ENCODE peak calls at places on chromosomes 1 and 21, in ten cellular contexts. One of them, this sample, is unnamed.
A peak's percentile ranks its signal among the peaks of the same experiment; 100 is the strongest.

GRCh38 chr21:46110499-46111192 is 12.7 kb downstream of the COL6A2 start:
- DNase-seq in IMR-90: no peak
- DNase-seq in adrenal gland: no peak
- DNase-seq in astrocyte of the spinal cord: no peak
- DNase-seq in OCI-LY7: no peak
- DNase-seq in A549: no peak
- DNase-seq in HepG2: no peak
- DNase-seq in neural crest cell: no peak
- DNase-seq in AG04450: no peak
- DNase-seq in omental fat pad: peak; percentile 14
- DNase-seq in this sample: peak; percentile 2

GRCh38 chr1:67294836-67295622 is 12.6 kb upstream of the IL12RB2 start:
- DNase-seq in neural crest cell: no peak
- DNase-seq in astrocyte of the spinal cord: no peak
- DNase-seq in adrenal gland: no peak
- DNase-seq in AG04450: no peak
- DNase-seq in OCI-LY7: no peak
- DNase-seq in HepG2: no peak
- DNase-seq in IMR-90: no peak
- DNase-seq in omental fat pad: no peak
- DNase-seq in A549: no peak
- DNase-seq in this sample: no peak

GRCh38 chr1:90727917-90728655 is 11.0 kb upstream of the BARHL2 start:
- DNase-seq in neural crest cell: no peak
- DNase-seq in AG04450: no peak
- DNase-seq in OCI-LY7: no peak
- DNase-seq in astrocyte of the spinal cord: no peak
- DNase-seq in adrenal gland: no peak
- DNase-seq in A549: no peak
- DNase-seq in IMR-90: no peak
- DNase-seq in omental fat pad: no peak
- DNase-seq in HepG2: no peak
- DNase-seq in this sample: no peak

GRCh38 chr1:146021046-146021445 is 489 bp downstream of the HJV start:
- DNase-seq in IMR-90: no peak
- DNase-seq in astrocyte of the spinal cord: no peak
- DNase-seq in neural crest cell: no peak
- DNase-seq in adrenal gland: no peak
- DNase-seq in OCI-LY7: no peak
- DNase-seq in AG04450: no peak
- DNase-seq in A549: no peak
- DNase-seq in omental fat pad: no peak
- DNase-seq in HepG2: no peak
- DNase-seq in this sample: no peak

GRCh38 chr1:160205242-160205973 is at the start of gene PEA15:
- DNase-seq in OCI-LY7: peak; percentile 77
- DNase-seq in A549: peak; percentile 87
- DNase-seq in omental fat pad: no peak
- DNase-seq in astrocyte of the spinal cord: peak; percentile 67
- DNase-seq in AG04450: no peak
- DNase-seq in adrenal gland: peak; percentile 71
- DNase-seq in IMR-90: peak; percentile 35
- DNase-seq in HepG2: no peak
- DNase-seq in neural crest cell: peak; percentile 59
- DNase-seq in this sample: peak; percentile 76

GRCh38 chr1:242449211-242449610 is 75.3 kb downstream of the PLD5 start:
- DNase-seq in A549: no peak
- DNase-seq in HepG2: no peak
- DNase-seq in adrenal gland: no peak
- DNase-seq in AG04450: no peak
- DNase-seq in IMR-90: no peak
- DNase-seq in astrocyte of the spinal cord: no peak
- DNase-seq in neural crest cell: no peak
- DNase-seq in omental fat pad: no peak
- DNase-seq in OCI-LY7: no peak
- DNase-seq in this sample: no peak

GRCh38 chr1:144551107-144551542 is 41.6 kb upstream of the PPIAL4F start:
- DNase-seq in adrenal gland: no peak
- DNase-seq in IMR-90: no peak
- DNase-seq in AG04450: no peak
- DNase-seq in astrocyte of the spinal cord: no peak
- DNase-seq in OCI-LY7: no peak
- DNase-seq in HepG2: no peak
- DNase-seq in omental fat pad: no peak
- DNase-seq in A549: no peak
- DNase-seq in neural crest cell: no peak
- DNase-seq in this sample: no peak

GRCh38 chr1:174433451-174433850 is 14.3 kb upstream of the GPR52 start:
- DNase-seq in HepG2: no peak
- DNase-seq in A549: no peak
- DNase-seq in astrocyte of the spinal cord: peak; percentile 54
- DNase-seq in omental fat pad: no peak
- DNase-seq in adrenal gland: no peak
- DNase-seq in IMR-90: peak; percentile 89
- DNase-seq in neural crest cell: no peak
- DNase-seq in AG04450: peak; percentile 66
- DNase-seq in OCI-LY7: no peak
- DNase-seq in this sample: no peak

GRCh38 chr1:162696286-162696862 is 64.1 kb downstream of the DDR2 start:
- DNase-seq in adrenal gland: peak; percentile 74
- DNase-seq in neural crest cell: peak; percentile 52
- DNase-seq in AG04450: peak; percentile 75
- DNase-seq in astrocyte of the spinal cord: peak; percentile 89
- DNase-seq in OCI-LY7: no peak
- DNase-seq in IMR-90: peak; percentile 93
- DNase-seq in HepG2: peak; percentile 72
- DNase-seq in omental fat pad: no peak
- DNase-seq in A549: no peak
- DNase-seq in this sample: peak; percentile 59

DNA sequence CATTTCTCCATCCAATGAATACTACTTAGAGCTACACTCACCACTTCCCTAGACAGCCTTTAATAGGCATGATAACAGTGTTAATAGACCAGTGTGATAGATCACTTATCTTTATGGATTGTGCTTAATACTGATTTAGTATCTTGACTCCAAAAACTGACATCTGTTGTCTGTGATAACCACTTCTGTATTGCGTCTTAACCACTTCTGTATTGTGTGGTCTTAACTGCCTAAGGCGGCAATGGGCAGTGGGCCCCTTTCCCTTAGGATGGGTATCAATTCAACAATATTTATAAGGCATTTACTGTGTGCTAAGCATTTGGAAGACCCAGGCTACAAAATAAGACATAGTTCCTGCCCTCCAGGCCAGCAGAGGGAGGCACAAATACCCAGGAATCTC is 32.0 kb upstream of the RCAN3 start:
- DNase-seq in OCI-LY7: no peak
- DNase-seq in omental fat pad: no peak
- DNase-seq in adrenal gland: no peak
- DNase-seq in A549: no peak
- DNase-seq in IMR-90: no peak
- DNase-seq in neural crest cell: no peak
- DNase-seq in HepG2: no peak
- DNase-seq in AG04450: no peak
- DNase-seq in astrocyte of the spinal cord: no peak
- DNase-seq in this sample: no peak
- TF ChIP-seq CTCF in OCI-LY7: no peak
- TF ChIP-seq CTCF in omental fat pad: no peak
- TF ChIP-seq CTCF in adrenal gland: no peak
- TF ChIP-seq CTCF in A549: no peak
- TF ChIP-seq CTCF in IMR-90: no peak
- TF ChIP-seq CTCF in neural crest cell: no peak
- TF ChIP-seq CTCF in HepG2: no peak
- TF ChIP-seq CTCF in AG04450: no peak
- TF ChIP-seq CTCF in astrocyte of the spinal cord: no peak
- TF ChIP-seq CTCF in this sample: no peak

GRCh38 chr1:227437495-227438008 is 119.3 kb upstream of the CDC42BPA start:
- DNase-seq in astrocyte of the spinal cord: peak; percentile 68
- DNase-seq in OCI-LY7: peak; percentile 3
- DNase-seq in AG04450: no peak
- DNase-seq in neural crest cell: no peak
- DNase-seq in HepG2: peak; percentile 25
- DNase-seq in A549: peak; percentile 87
- DNase-seq in IMR-90: peak; percentile 68
- DNase-seq in adrenal gland: peak; percentile 15
- DNase-seq in omental fat pad: no peak
- DNase-seq in this sample: no peak
- TF ChIP-seq CTCF in astrocyte of the spinal cord: peak; percentile 29
- TF ChIP-seq CTCF in OCI-LY7: peak; percentile 51
- TF ChIP-seq CTCF in AG04450: peak; percentile 53
- TF ChIP-seq CTCF in neural crest cell: peak; percentile 60
- TF ChIP-seq CTCF in HepG2: peak; percentile 65
- TF ChIP-seq CTCF in A549: peak; percentile 92
- TF ChIP-seq CTCF in IMR-90: peak; percentile 73
- TF ChIP-seq CTCF in adrenal gland: peak; percentile 56
- TF ChIP-seq CTCF in omental fat pad: no peak
- TF ChIP-seq CTCF in this sample: no peak

GRCh38 chr1:228697209-228698016 is 37.9 kb upstream of the RHOU start:
- DNase-seq in AG04450: no peak
- DNase-seq in IMR-90: peak; percentile 31
- DNase-seq in neural crest cell: no peak
- DNase-seq in OCI-LY7: no peak
- DNase-seq in omental fat pad: peak; percentile 66
- DNase-seq in A549: no peak
- DNase-seq in HepG2: peak; percentile 60
- DNase-seq in adrenal gland: peak; percentile 72
- DNase-seq in astrocyte of the spinal cord: peak; percentile 22
- DNase-seq in this sample: no peak

GRCh38 chr1:228687562-228687961 is 47.7 kb upstream of the RHOU start:
- DNase-seq in OCI-LY7: no peak
- DNase-seq in astrocyte of the spinal cord: no peak
- DNase-seq in IMR-90: no peak
- DNase-seq in neural crest cell: no peak
- DNase-seq in adrenal gland: no peak
- DNase-seq in AG04450: no peak
- DNase-seq in HepG2: no peak
- DNase-seq in A549: no peak
- DNase-seq in omental fat pad: no peak
- DNase-seq in this sample: no peak

GRCh38 chr1:228695015-228695955 is 40.0 kb upstream of the RHOU start:
- DNase-seq in neural crest cell: no peak
- DNase-seq in astrocyte of the spinal cord: no peak
- DNase-seq in AG04450: no peak
- DNase-seq in adrenal gland: no peak
- DNase-seq in A549: no peak
- DNase-seq in OCI-LY7: no peak
- DNase-seq in IMR-90: no peak
- DNase-seq in HepG2: peak; percentile 8
- DNase-seq in omental fat pad: no peak
- DNase-seq in this sample: no peak

GRCh38 chr1:228689255-228689654 is 46.0 kb upstream of the RHOU start:
- DNase-seq in A549: no peak
- DNase-seq in astrocyte of the spinal cord: no peak
- DNase-seq in HepG2: no peak
- DNase-seq in neural crest cell: no peak
- DNase-seq in IMR-90: no peak
- DNase-seq in adrenal gland: no peak
- DNase-seq in omental fat pad: no peak
- DNase-seq in AG04450: no peak
- DNase-seq in OCI-LY7: no peak
- DNase-seq in this sample: no peak

DNA sequence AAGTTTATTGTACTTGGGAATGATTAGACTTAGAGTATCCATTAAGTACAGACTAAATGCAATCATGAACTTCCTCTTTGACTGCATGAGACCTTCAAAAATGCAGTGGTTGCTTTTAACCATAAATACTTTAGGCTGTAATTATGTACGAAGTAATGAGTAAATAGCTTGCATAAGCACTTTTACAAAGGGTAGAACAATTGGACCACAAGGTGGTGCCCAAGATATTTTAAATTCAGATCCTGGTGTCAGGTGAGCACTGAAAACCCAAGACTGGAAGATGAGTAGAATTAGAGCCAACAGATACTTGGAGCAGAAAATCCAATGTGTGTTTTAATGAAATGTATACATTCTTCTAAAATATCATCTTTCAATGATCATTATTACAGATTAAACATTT is 43.4 kb upstream of the RHOU start:
- DNase-seq in HepG2: peak; percentile 72
- DNase-seq in omental fat pad: no peak
- DNase-seq in A549: peak; percentile 72
- DNase-seq in neural crest cell: no peak
- DNase-seq in adrenal gland: peak; percentile 48
- DNase-seq in AG04450: no peak
- DNase-seq in OCI-LY7: peak; percentile 38
- DNase-seq in IMR-90: peak; percentile 33
- DNase-seq in astrocyte of the spinal cord: peak; percentile 47
- DNase-seq in this sample: peak; percentile 16
- TF ChIP-seq CTCF in HepG2: peak; percentile 60
- TF ChIP-seq CTCF in omental fat pad: no peak
- TF ChIP-seq CTCF in A549: peak; percentile 77
- TF ChIP-seq CTCF in neural crest cell: peak; percentile 69
- TF ChIP-seq CTCF in adrenal gland: peak; percentile 52
- TF ChIP-seq CTCF in AG04450: peak; percentile 40
- TF ChIP-seq CTCF in OCI-LY7: peak; percentile 74
- TF ChIP-seq CTCF in IMR-90: peak; percentile 39
- TF ChIP-seq CTCF in astrocyte of the spinal cord: peak; percentile 30
- TF ChIP-seq CTCF in this sample: peak; percentile 32

GRCh38 chr1:65444128-65444527 is 23.7 kb downstream of the LEPR start:
- DNase-seq in astrocyte of the spinal cord: no peak
- DNase-seq in neural crest cell: no peak
- DNase-seq in omental fat pad: no peak
- DNase-seq in A549: no peak
- DNase-seq in AG04450: no peak
- DNase-seq in IMR-90: no peak
- DNase-seq in adrenal gland: no peak
- DNase-seq in OCI-LY7: no peak
- DNase-seq in HepG2: no peak
- DNase-seq in this sample: no peak
- TF ChIP-seq CTCF in astrocyte of the spinal cord: no peak
- TF ChIP-seq CTCF in neural crest cell: no peak
- TF ChIP-seq CTCF in omental fat pad: no peak
- TF ChIP-seq CTCF in A549: no peak
- TF ChIP-seq CTCF in AG04450: no peak
- TF ChIP-seq CTCF in IMR-90: no peak
- TF ChIP-seq CTCF in adrenal gland: no peak
- TF ChIP-seq CTCF in OCI-LY7: no peak
- TF ChIP-seq CTCF in HepG2: no peak
- TF ChIP-seq CTCF in this sample: no peak

DNA sequence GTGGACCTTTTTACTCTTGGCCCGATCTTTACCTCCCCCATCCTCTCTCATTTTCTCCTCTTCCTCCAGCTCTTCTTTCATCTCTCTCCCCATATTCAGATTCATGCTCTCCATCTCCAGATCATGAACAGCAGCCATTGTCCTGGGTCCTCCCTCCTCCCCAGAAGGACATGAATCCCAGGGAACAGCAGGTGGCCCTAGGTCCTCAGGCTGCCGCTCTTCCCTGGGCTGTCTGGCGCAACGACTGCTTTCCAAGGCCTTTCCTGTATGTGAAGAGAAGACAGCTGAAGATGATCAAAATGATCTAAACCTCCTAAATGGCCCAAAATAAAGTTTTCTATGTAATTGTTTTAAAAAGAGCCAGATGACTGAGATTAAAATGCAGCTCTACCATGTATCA is 22.6 kb downstream of the RHBDL2 start:
- DNase-seq in astrocyte of the spinal cord: no peak
- DNase-seq in AG04450: no peak
- DNase-seq in HepG2: peak; percentile 28
- DNase-seq in adrenal gland: peak; percentile 44
- DNase-seq in IMR-90: no peak
- DNase-seq in omental fat pad: no peak
- DNase-seq in OCI-LY7: no peak
- DNase-seq in neural crest cell: no peak
- DNase-seq in A549: no peak
- DNase-seq in this sample: no peak
- TF ChIP-seq CTCF in astrocyte of the spinal cord: no peak
- TF ChIP-seq CTCF in AG04450: no peak
- TF ChIP-seq CTCF in HepG2: peak; percentile 62
- TF ChIP-seq CTCF in adrenal gland: no peak
- TF ChIP-seq CTCF in IMR-90: no peak
- TF ChIP-seq CTCF in omental fat pad: no peak
- TF ChIP-seq CTCF in OCI-LY7: no peak
- TF ChIP-seq CTCF in neural crest cell: no peak
- TF ChIP-seq CTCF in A549: no peak
- TF ChIP-seq CTCF in this sample: no peak

GRCh38 chr1:190124068-190124467 is 353.6 kb downstream of the BRINP3 start:
- DNase-seq in neural crest cell: no peak
- DNase-seq in OCI-LY7: no peak
- DNase-seq in astrocyte of the spinal cord: no peak
- DNase-seq in HepG2: no peak
- DNase-seq in IMR-90: peak; percentile 8
- DNase-seq in A549: no peak
- DNase-seq in omental fat pad: no peak
- DNase-seq in adrenal gland: no peak
- DNase-seq in AG04450: no peak
- DNase-seq in this sample: no peak
- TF ChIP-seq CTCF in neural crest cell: peak; percentile 12
- TF ChIP-seq CTCF in OCI-LY7: no peak
- TF ChIP-seq CTCF in astrocyte of the spinal cord: no peak
- TF ChIP-seq CTCF in HepG2: no peak
- TF ChIP-seq CTCF in IMR-90: no peak
- TF ChIP-seq CTCF in A549: no peak
- TF ChIP-seq CTCF in omental fat pad: no peak
- TF ChIP-seq CTCF in adrenal gland: no peak
- TF ChIP-seq CTCF in AG04450: no peak
- TF ChIP-seq CTCF in this sample: no peak